ENCODE peak calls at places on chromosome 5, in seven cellular contexts. A, D, Z, P, Y, H and T are unnamed samples.

GRCh38 chr5:118293378-118293777 is 695.0 kb downstream of the DTWD2 start:
- DNase-seq in A (no peak), D (no peak), Z (no peak), P (no peak), Y (no peak), H (no peak), T (no peak)

GRCh38 chr5:37665889-37666288 is 174.0 kb downstream of the GDNF start:
- DNase-seq in A (no peak), D (no peak), Z (peak; percentile 73), P (no peak), Y (no peak), H (peak; percentile 18), T (peak; percentile 37)

GRCh38 chr5:95989283-95990048 is 27.8 kb upstream of the ELL2 start:
- DNase-seq in A (no peak), D (no peak), Z (no peak), P (no peak), Y (no peak), H (no peak), T (no peak)

GRCh38 chr5:127863161-127863560 is 160.0 kb downstream of the CCDC192 start:
- DNase-seq in A (no peak), D (no peak), Z (no peak), P (no peak), Y (no peak), H (no peak), T (no peak)

GRCh38 chr5:29811914-29812679 is 1381.4 kb upstream of the CDH6 start:
- DNase-seq in A (no peak), D (no peak), Z (no peak), P (no peak), Y (no peak), H (no peak), T (no peak)

GRCh38 chr5:133523013-133523658 is 89.2 kb downstream of the FSTL4 start:
- DNase-seq in A (no peak), D (no peak), Z (no peak), P (no peak), Y (no peak), H (no peak), T (no peak)

GRCh38 chr5:58244819-58245478 is 214.9 kb downstream of the PLK2 start:
- DNase-seq in A (no peak), D (no peak), Z (no peak), P (no peak), Y (no peak), H (no peak), T (no peak)

GRCh38 chr5:35038891-35039290 is 8.9 kb downstream of the AGXT2 start:
- DNase-seq in A (no peak), D (no peak), Z (no peak), P (no peak), Y (no peak), H (no peak), T (no peak)

GRCh38 chr5:7878381-7878873 is 9.5 kb downstream of the MTRR start:
- DNase-seq in A (peak; percentile 85), D (no peak), Z (no peak), P (no peak), Y (peak; percentile 87), H (peak; percentile 41), T (no peak)

GRCh38 chr5:157189223-157189622 is 8.6 kb downstream of the ITK start:
- DNase-seq in A (no peak), D (no peak), Z (no peak), P (no peak), Y (no peak), H (no peak), T (no peak)

GRCh38 chr5:136033244-136033643 is 4.5 kb downstream of the TGFBI start:
- DNase-seq in A (no peak), D (no peak), Z (no peak), P (no peak), Y (no peak), H (no peak), T (no peak)

GRCh38 chr5:5585751-5586341 is 163.4 kb downstream of the ICE1 start:
- DNase-seq in A (no peak), D (no peak), Z (no peak), P (no peak), Y (no peak), H (no peak), T (no peak)
- H3K27ac ChIP-seq in A (no peak overlapping the region), D (no peak overlapping the region), Z (no peak overlapping the region), P (no peak overlapping the region), Y (no peak overlapping the region), H (no peak overlapping the region), T (no peak overlapping the region)

DNA sequence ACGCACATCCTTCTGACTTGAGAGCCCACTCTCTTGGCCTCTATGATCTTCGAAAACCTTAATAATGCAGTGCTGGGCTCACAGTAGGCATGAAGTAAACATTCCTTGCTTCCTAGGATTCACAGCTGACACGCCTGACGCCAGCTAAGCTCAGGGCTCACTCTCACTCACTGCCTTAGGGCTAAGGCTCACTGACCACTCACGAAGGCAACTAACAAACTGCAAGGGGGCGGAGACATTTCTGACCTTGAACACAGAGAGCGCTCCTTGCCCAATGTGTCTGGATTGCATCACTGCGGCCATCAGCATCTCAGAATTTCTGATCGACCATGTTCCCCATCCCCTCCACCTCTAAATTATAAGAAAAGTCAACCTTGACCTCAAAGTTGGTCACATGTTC is 372.6 kb downstream of the EBF1 start:
- DNase-seq in A (no peak), D (no peak), Z (no peak), P (no peak), Y (no peak), H (no peak), T (no peak)
- H3K27ac ChIP-seq in A (peak overlapping the region; percentile 18), D (peak overlapping the region; percentile 74), Z (no peak overlapping the region), P (no peak overlapping the region), Y (no peak overlapping the region), H (no peak overlapping the region), T (no peak overlapping the region)

GRCh38 chr5:61657010-61657409 is 325.0 kb downstream of the ZSWIM6 start:
- DNase-seq in A (no peak), D (no peak), Z (no peak), P (no peak), Y (no peak), H (no peak), T (no peak)
- H3K27ac ChIP-seq in A (no peak overlapping the region), D (no peak overlapping the region), Z (no peak overlapping the region), P (no peak overlapping the region), Y (no peak overlapping the region), H (no peak overlapping the region), T (no peak overlapping the region)

GRCh38 chr5:52993367-52993766 is 4.2 kb downstream of the ITGA2 start:
- DNase-seq in A (no peak), D (no peak), Z (no peak), P (no peak), Y (no peak), H (no peak), T (no peak)
- H3K27ac ChIP-seq in A (no peak overlapping the region), D (peak overlapping the region; percentile 20), Z (no peak overlapping the region), P (no peak overlapping the region), Y (no peak overlapping the region), H (no peak overlapping the region), T (peak overlapping the region; percentile 96)

DNA sequence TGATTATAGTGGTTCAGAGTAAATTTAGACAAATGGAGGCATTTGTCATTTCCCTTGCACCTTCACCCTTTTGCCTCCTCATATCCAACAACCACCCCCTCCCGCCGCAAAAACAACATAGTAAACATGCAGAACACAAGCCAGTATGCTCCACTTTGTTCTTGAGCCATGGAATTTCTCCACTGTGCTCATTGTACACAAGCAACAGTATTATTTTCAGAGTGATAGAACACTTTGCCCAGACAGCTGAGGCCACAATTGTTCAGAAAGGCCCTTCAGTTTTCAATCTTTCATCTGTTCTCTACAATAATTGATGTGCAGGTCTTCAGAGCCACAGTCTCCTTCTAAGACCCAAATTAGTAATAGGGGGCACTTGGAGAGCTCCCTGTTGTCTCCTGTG is 272.8 kb upstream of the SLC30A5 start:
- DNase-seq in A (no peak), D (no peak), Z (no peak), P (no peak), Y (no peak), H (no peak), T (no peak)
- H3K27ac ChIP-seq in A (no peak overlapping the region), D (no peak overlapping the region), Z (no peak overlapping the region), P (no peak overlapping the region), Y (no peak overlapping the region), H (no peak overlapping the region), T (peak overlapping the region; percentile 21)